ENCODE peak calls at places on chromosomes 7 and 10, in seven cellular contexts. C is stimulated activated CD8-positive, alpha-beta memory T cell treated with anti-CD3 and anti-CD28 coated beads, Interleukin-4, amount 100 ng/mL, for 4 hours; X is C1 segment of cervical spinal cord; N is omental fat pad; U is colonic mucosa; Q is Jurkat, Clone E6-1; M is effector memory CD4-positive, alpha-beta T cell. B is an unnamed sample.

GRCh38 chr7:80373431-80374032 is 138.3 kb downstream of the GNAT3 start:
- DNase-seq in C (no peak), X (no peak), N (no peak), U (no peak), Q (no peak), M (no peak), B (no peak)

GRCh38 chr7:155836216-155837125 is 24.2 kb upstream of the SHH start:
- DNase-seq in C (no peak), X (no peak), N (no peak), U (no peak), Q (no peak), M (no peak), B (no peak)

GRCh38 chr10:77219046-77219445 is 418.6 kb downstream of the KCNMA1 start:
- DNase-seq in C (no peak), X (no peak), N (no peak), U (no peak), Q (no peak), M (no peak), B (no peak)

GRCh38 chr7:108660465-108660864 is 90.8 kb downstream of the DNAJB9 start:
- DNase-seq in C (no peak), X (no peak), N (no peak), U (no peak), Q (no peak), M (no peak), B (no peak)

GRCh38 chr10:22986771-22987542 is 59.1 kb downstream of the ARMC3 start:
- DNase-seq in C (no peak), X (no peak), N (no peak), U (no peak), Q (peak), M (no peak), B (no peak)

GRCh38 chr7:151626422-151627115 is 106.9 kb upstream of the RHEB start:
- DNase-seq in C (peak), X (no peak), N (no peak), U (peak), Q (peak), M (no peak), B (peak)

GRCh38 chr7:68610751-68611150 is 987.5 kb upstream of the AUTS2 start:
- DNase-seq in C (no peak), X (no peak), N (no peak), U (no peak), Q (no peak), M (no peak), B (no peak)

GRCh38 chr10:81688459-81688858 is 186.5 kb upstream of the NRG3 start:
- DNase-seq in C (no peak), X (no peak), N (no peak), U (no peak), Q (no peak), M (no peak), B (no peak)

GRCh38 chr7:45663965-45664623 is 89.9 kb downstream of the ADCY1 start:
- DNase-seq in C (no peak), X (no peak), N (no peak), U (peak), Q (no peak), M (no peak), B (peak)

GRCh38 chr7:55130554-55131198 is 111.9 kb downstream of the EGFR start:
- DNase-seq in C (no peak), X (no peak), N (peak), U (no peak), Q (peak), M (no peak), B (no peak)

GRCh38 chr7:16926283-16926682 is 44.5 kb upstream of the AGR3 start:
- DNase-seq in C (no peak), X (no peak), N (no peak), U (peak), Q (peak), M (no peak), B (no peak)

GRCh38 chr7:20798081-20798693 is 11.5 kb upstream of the SP8 start:
- DNase-seq in C (no peak), X (no peak), N (no peak), U (peak), Q (peak), M (no peak), B (peak)

GRCh38 chr7:98202367-98203195 is 8.7 kb upstream of the BHLHA15 start:
- DNase-seq in C (peak), X (no peak), N (no peak), U (no peak), Q (peak), M (peak), B (no peak)

GRCh38 chr10:110479710-110480109 is 18.0 kb upstream of the DUSP5 start:
- DNase-seq in C (no peak), X (no peak), N (no peak), U (no peak), Q (no peak), M (no peak), B (no peak)

GRCh38 chr10:117539271-117539876 is 3.2 kb upstream of the EMX2 start:
- DNase-seq in C (no peak), X (no peak), N (no peak), U (no peak), Q (no peak), M (no peak), B (no peak)

GRCh38 chr10:127036987-127037386 is 131.8 kb downstream of the DOCK1 start:
- DNase-seq in C (no peak), X (no peak), N (no peak), U (peak), Q (no peak), M (no peak), B (no peak)

GRCh38 chr7:82477733-82478515 is 34.3 kb upstream of the CACNA2D1 start:
- DNase-seq in C (no peak), X (no peak), N (no peak), U (no peak), Q (no peak), M (no peak), B (no peak)

GRCh38 chr7:155296788-155297516 is 726 bp upstream of the INSIG1 start:
- DNase-seq in C (peak), X (peak), N (no peak), U (peak), Q (peak), M (peak), B (peak)

GRCh38 chr7:107355616-107356015 is 114.2 kb upstream of the GPR22 start:
- DNase-seq in C (no peak), X (no peak), N (no peak), U (no peak), Q (no peak), M (no peak), B (no peak)

GRCh38 chr10:36251068-36251467 is 609.0 kb upstream of the FZD8 start:
- DNase-seq in C (no peak), X (no peak), N (no peak), U (no peak), Q (no peak), M (no peak), B (no peak)

GRCh38 chr10:86043236-86043635 is 323.4 kb downstream of the GRID1 start:
- DNase-seq in C (no peak), X (no peak), N (no peak), U (no peak), Q (no peak), M (no peak), B (no peak)

GRCh38 chr10:78906734-78907385 is 161.9 kb upstream of the ZMIZ1 start:
- DNase-seq in C (no peak), X (no peak), N (no peak), U (no peak), Q (no peak), M (no peak), B (no peak)

GRCh38 chr7:4268040-4268965 is 413.8 kb upstream of the FOXK1 start:
- DNase-seq in C (no peak), X (no peak), N (no peak), U (peak), Q (no peak), M (no peak), B (no peak)

GRCh38 chr7:141701489-141702046 is 398 bp downstream of the DENND11 start:
- DNase-seq in C (peak), X (peak), N (no peak), U (peak), Q (peak), M (peak), B (peak)

GRCh38 chr10:62582098-62582705 is 208.0 kb downstream of the ZNF365 start:
- DNase-seq in C (no peak), X (no peak), N (no peak), U (no peak), Q (no peak), M (no peak), B (no peak)

GRCh38 chr10:45433716-45434469 is 59.9 kb downstream of the ALOX5 start:
- DNase-seq in C (no peak), X (no peak), N (no peak), U (no peak), Q (no peak), M (no peak), B (no peak)

GRCh38 chr7:28533731-28534531 is 121.6 kb downstream of the CREB5 start:
- DNase-seq in C (no peak), X (peak), N (no peak), U (peak), Q (no peak), M (no peak), B (peak)

GRCh38 chr7:2958416-2959342 is 85.0 kb downstream of the CARD11 start:
- DNase-seq in C (no peak), X (no peak), N (peak), U (no peak), Q (no peak), M (no peak), B (no peak)

GRCh38 chr10:35778344-35778743 is 136.2 kb upstream of the FZD8 start:
- DNase-seq in C (no peak), X (no peak), N (no peak), U (no peak), Q (no peak), M (no peak), B (no peak)

GRCh38 chr7:93968911-93969620 is 35.1 kb downstream of the BET1 start:
- DNase-seq in C (no peak), X (no peak), N (no peak), U (no peak), Q (no peak), M (no peak), B (no peak)

GRCh38 chr10:13414137-13414536 is 66.0 kb upstream of the SEPHS1 start:
- DNase-seq in C (no peak), X (no peak), N (no peak), U (no peak), Q (no peak), M (no peak), B (no peak)

GRCh38 chr7:7642081-7642480 is 1.5 kb downstream of the UMAD1 start:
- DNase-seq in C (no peak), X (no peak), N (no peak), U (peak), Q (no peak), M (no peak), B (peak)

GRCh38 chr7:71835056-71835455 is 577.1 kb downstream of the CALN1 start:
- DNase-seq in C (no peak), X (no peak), N (no peak), U (no peak), Q (no peak), M (no peak), B (no peak)

GRCh38 chr7:33792547-33793105 is 112.7 kb upstream of the BMPER start:
- DNase-seq in C (no peak), X (no peak), N (no peak), U (no peak), Q (no peak), M (no peak), B (no peak)

GRCh38 chr7:83201355-83201754 is 38.7 kb upstream of the PCLO start:
- DNase-seq in C (no peak), X (no peak), N (no peak), U (no peak), Q (no peak), M (no peak), B (no peak)

GRCh38 chr10:35889226-35889625 is 247.1 kb upstream of the FZD8 start:
- DNase-seq in C (no peak), X (no peak), N (no peak), U (peak), Q (no peak), M (no peak), B (no peak)

GRCh38 chr10:101118031-101118430 is 13.1 kb upstream of the TLX1 start:
- DNase-seq in C (no peak), X (no peak), N (no peak), U (no peak), Q (no peak), M (no peak), B (no peak)